ENCODE peak calls at places on chromosomes 13 and 19, in nine cellular contexts. One of them, this sample, is unnamed.

GRCh38 chr19:41376241-41376997 is at the start of gene TMEM91:
- DNase-seq in NCI-H1105 treated with DMSO at 0.1 percent for 48 hours: peak; percentile 23
- DNase-seq in neuronal stem cell: no peak
- DNase-seq in astrocyte of the spinal cord: no peak
- DNase-seq in thoracic aorta: no peak
- DNase-seq in right cardiac atrium: peak; percentile 78
- DNase-seq in stimulated activated CD4-positive, alpha-beta T cell treated with anti-CD3 and anti-CD28 coated beads, Interleukin-15, amount 100 ng/mL, for 24 hours: peak; percentile 42
- DNase-seq in fibroblast of gingiva: peak; percentile 17
- DNase-seq in activated CD8-positive, alpha-beta T cell treated with anti-CD3 and anti-CD28 coated beads, Interleukin-2, amount 10 ng/mL, durations not matched to agents 7 days and 5 days: no peak
- DNase-seq in this sample: no peak

GRCh38 chr19:55801416-55801815 is 30.4 kb downstream of the NLRP11 start:
- DNase-seq in NCI-H1105 treated with DMSO at 0.1 percent for 48 hours: no peak
- DNase-seq in neuronal stem cell: no peak
- DNase-seq in astrocyte of the spinal cord: no peak
- DNase-seq in thoracic aorta: no peak
- DNase-seq in right cardiac atrium: no peak
- DNase-seq in stimulated activated CD4-positive, alpha-beta T cell treated with anti-CD3 and anti-CD28 coated beads, Interleukin-15, amount 100 ng/mL, for 24 hours: no peak
- DNase-seq in fibroblast of gingiva: no peak
- DNase-seq in activated CD8-positive, alpha-beta T cell treated with anti-CD3 and anti-CD28 coated beads, Interleukin-2, amount 10 ng/mL, durations not matched to agents 7 days and 5 days: no peak
- DNase-seq in this sample: no peak

GRCh38 chr19:18073197-18073596 is 13.5 kb downstream of the IL12RB1 start:
- DNase-seq in NCI-H1105 treated with DMSO at 0.1 percent for 48 hours: no peak
- DNase-seq in neuronal stem cell: no peak
- DNase-seq in astrocyte of the spinal cord: no peak
- DNase-seq in thoracic aorta: no peak
- DNase-seq in right cardiac atrium: no peak
- DNase-seq in stimulated activated CD4-positive, alpha-beta T cell treated with anti-CD3 and anti-CD28 coated beads, Interleukin-15, amount 100 ng/mL, for 24 hours: no peak
- DNase-seq in fibroblast of gingiva: no peak
- DNase-seq in activated CD8-positive, alpha-beta T cell treated with anti-CD3 and anti-CD28 coated beads, Interleukin-2, amount 10 ng/mL, durations not matched to agents 7 days and 5 days: peak; percentile 50
- DNase-seq in this sample: no peak

GRCh38 chr19:4732680-4733114 is 9.1 kb upstream of the DPP9 start:
- DNase-seq in NCI-H1105 treated with DMSO at 0.1 percent for 48 hours: peak; percentile 85
- DNase-seq in neuronal stem cell: peak; percentile 59
- DNase-seq in astrocyte of the spinal cord: peak; percentile 35
- DNase-seq in thoracic aorta: no peak
- DNase-seq in right cardiac atrium: peak; percentile 69
- DNase-seq in stimulated activated CD4-positive, alpha-beta T cell treated with anti-CD3 and anti-CD28 coated beads, Interleukin-15, amount 100 ng/mL, for 24 hours: peak; percentile 64
- DNase-seq in fibroblast of gingiva: peak; percentile 39
- DNase-seq in activated CD8-positive, alpha-beta T cell treated with anti-CD3 and anti-CD28 coated beads, Interleukin-2, amount 10 ng/mL, durations not matched to agents 7 days and 5 days: peak; percentile 70
- DNase-seq in this sample: peak; percentile 72

GRCh38 chr13:66367356-66367755 is 862.8 kb downstream of the PCDH9 start:
- DNase-seq in NCI-H1105 treated with DMSO at 0.1 percent for 48 hours: peak; percentile 29
- DNase-seq in neuronal stem cell: no peak
- DNase-seq in astrocyte of the spinal cord: peak; percentile 36
- DNase-seq in thoracic aorta: no peak
- DNase-seq in right cardiac atrium: no peak
- DNase-seq in stimulated activated CD4-positive, alpha-beta T cell treated with anti-CD3 and anti-CD28 coated beads, Interleukin-15, amount 100 ng/mL, for 24 hours: no peak
- DNase-seq in fibroblast of gingiva: no peak
- DNase-seq in activated CD8-positive, alpha-beta T cell treated with anti-CD3 and anti-CD28 coated beads, Interleukin-2, amount 10 ng/mL, durations not matched to agents 7 days and 5 days: no peak
- DNase-seq in this sample: peak; percentile 9

GRCh38 chr19:13765395-13766094 is 1.2 kb downstream of the MRI1 start:
- DNase-seq in NCI-H1105 treated with DMSO at 0.1 percent for 48 hours: no peak
- DNase-seq in neuronal stem cell: no peak
- DNase-seq in astrocyte of the spinal cord: no peak
- DNase-seq in thoracic aorta: no peak
- DNase-seq in right cardiac atrium: no peak
- DNase-seq in stimulated activated CD4-positive, alpha-beta T cell treated with anti-CD3 and anti-CD28 coated beads, Interleukin-15, amount 100 ng/mL, for 24 hours: no peak
- DNase-seq in fibroblast of gingiva: no peak
- DNase-seq in activated CD8-positive, alpha-beta T cell treated with anti-CD3 and anti-CD28 coated beads, Interleukin-2, amount 10 ng/mL, durations not matched to agents 7 days and 5 days: no peak
- DNase-seq in this sample: peak; percentile 18

GRCh38 chr13:40083841-40084240 is 428.4 kb downstream of the COG6 start:
- DNase-seq in NCI-H1105 treated with DMSO at 0.1 percent for 48 hours: no peak
- DNase-seq in neuronal stem cell: no peak
- DNase-seq in astrocyte of the spinal cord: no peak
- DNase-seq in thoracic aorta: no peak
- DNase-seq in right cardiac atrium: no peak
- DNase-seq in stimulated activated CD4-positive, alpha-beta T cell treated with anti-CD3 and anti-CD28 coated beads, Interleukin-15, amount 100 ng/mL, for 24 hours: no peak
- DNase-seq in fibroblast of gingiva: no peak
- DNase-seq in activated CD8-positive, alpha-beta T cell treated with anti-CD3 and anti-CD28 coated beads, Interleukin-2, amount 10 ng/mL, durations not matched to agents 7 days and 5 days: no peak
- DNase-seq in this sample: no peak

GRCh38 chr13:40490086-40490723 is 176.2 kb downstream of the FOXO1 start:
- DNase-seq in NCI-H1105 treated with DMSO at 0.1 percent for 48 hours: peak; percentile 80
- DNase-seq in neuronal stem cell: no peak
- DNase-seq in astrocyte of the spinal cord: no peak
- DNase-seq in thoracic aorta: no peak
- DNase-seq in right cardiac atrium: no peak
- DNase-seq in stimulated activated CD4-positive, alpha-beta T cell treated with anti-CD3 and anti-CD28 coated beads, Interleukin-15, amount 100 ng/mL, for 24 hours: peak; percentile 63
- DNase-seq in fibroblast of gingiva: no peak
- DNase-seq in activated CD8-positive, alpha-beta T cell treated with anti-CD3 and anti-CD28 coated beads, Interleukin-2, amount 10 ng/mL, durations not matched to agents 7 days and 5 days: peak; percentile 74
- DNase-seq in this sample: no peak

This sample was measured in EH.